ENCODE peak calls at places on chromosomes 13 and 19, in nine cellular contexts. One of them, this sample, is unnamed. For H3K4me1, the result is how much of the 10 kb centered on the place peaks cover.

GRCh38 chr13:44207476-44207875 is 166.1 kb upstream of the SERP2 start:
- DNase-seq in upper lobe of left lung: no peak
- DNase-seq in ascending aorta: no peak
- DNase-seq in OCI-LY7: no peak
- DNase-seq in cardiac muscle cell: no peak
- DNase-seq in ovary: no peak
- DNase-seq in A549: no peak
- DNase-seq in right cardiac atrium: no peak
- DNase-seq in SK-N-SH: no peak
- DNase-seq in this sample: no peak

GRCh38 chr13:29753593-29754485 is 96.6 kb downstream of the UBL3 start:
- DNase-seq in OCI-LY7: no peak
- DNase-seq in SK-N-SH: no peak
- DNase-seq in ovary: no peak
- DNase-seq in upper lobe of left lung: no peak
- DNase-seq in A549: no peak
- DNase-seq in ascending aorta: no peak
- DNase-seq in right cardiac atrium: no peak
- DNase-seq in cardiac muscle cell: no peak
- DNase-seq in this sample: no peak

GRCh38 chr19:3285647-3286176 is 61.3 kb downstream of the CELF5 start:
- DNase-seq in right cardiac atrium: no peak
- DNase-seq in cardiac muscle cell: no peak
- DNase-seq in upper lobe of left lung: no peak
- DNase-seq in ascending aorta: no peak
- DNase-seq in SK-N-SH: peak
- DNase-seq in ovary: no peak
- DNase-seq in OCI-LY7: no peak
- DNase-seq in A549: peak
- DNase-seq in this sample: peak

GRCh38 chr19:34298891-34299510 is 44.6 kb downstream of the GARRE1 start:
- DNase-seq in cardiac muscle cell: no peak
- DNase-seq in OCI-LY7: no peak
- DNase-seq in SK-N-SH: no peak
- DNase-seq in upper lobe of left lung: no peak
- DNase-seq in A549: no peak
- DNase-seq in right cardiac atrium: no peak
- DNase-seq in ovary: no peak
- DNase-seq in ascending aorta: no peak
- DNase-seq in this sample: peak

GRCh38 chr13:90171649-90172048 is 1175.8 kb upstream of the MIR17HG start:
- DNase-seq in ovary: no peak
- DNase-seq in SK-N-SH: no peak
- DNase-seq in right cardiac atrium: no peak
- DNase-seq in cardiac muscle cell: no peak
- DNase-seq in OCI-LY7: no peak
- DNase-seq in upper lobe of left lung: no peak
- DNase-seq in A549: no peak
- DNase-seq in ascending aorta: no peak
- DNase-seq in this sample: no peak

GRCh38 chr19:53172892-53173291 is 14.0 kb upstream of the ZNF347 start:
- DNase-seq in right cardiac atrium: no peak
- DNase-seq in ovary: no peak
- DNase-seq in ascending aorta: no peak
- DNase-seq in SK-N-SH: no peak
- DNase-seq in OCI-LY7: no peak
- DNase-seq in A549: no peak
- DNase-seq in cardiac muscle cell: no peak
- DNase-seq in upper lobe of left lung: no peak
- DNase-seq in this sample: no peak

GRCh38 chr19:3547301-3547731 is 8.3 kb downstream of the TEKTIP1 start:
- DNase-seq in ovary: no peak
- DNase-seq in right cardiac atrium: peak
- DNase-seq in ascending aorta: no peak
- DNase-seq in A549: no peak
- DNase-seq in cardiac muscle cell: no peak
- DNase-seq in upper lobe of left lung: no peak
- DNase-seq in OCI-LY7: peak
- DNase-seq in SK-N-SH: peak
- DNase-seq in this sample: peak

GRCh38 chr13:65808061-65808460 is 1422.1 kb downstream of the PCDH9 start:
- DNase-seq in SK-N-SH: no peak
- DNase-seq in right cardiac atrium: no peak
- DNase-seq in upper lobe of left lung: no peak
- DNase-seq in ascending aorta: no peak
- DNase-seq in A549: no peak
- DNase-seq in cardiac muscle cell: no peak
- DNase-seq in ovary: no peak
- DNase-seq in OCI-LY7: no peak
- DNase-seq in this sample: no peak

GRCh38 chr13:78194904-78195639 is 276.4 kb upstream of the EDNRB start:
- DNase-seq in A549: no peak
- DNase-seq in right cardiac atrium: no peak
- DNase-seq in OCI-LY7: no peak
- DNase-seq in upper lobe of left lung: no peak
- DNase-seq in ovary: no peak
- DNase-seq in cardiac muscle cell: no peak
- DNase-seq in SK-N-SH: no peak
- DNase-seq in ascending aorta: no peak
- DNase-seq in this sample: no peak

GRCh38 chr19:8456064-8456463 is 11.3 kb downstream of the HNRNPM start:
- DNase-seq in OCI-LY7: no peak
- DNase-seq in cardiac muscle cell: no peak
- DNase-seq in ascending aorta: no peak
- DNase-seq in ovary: no peak
- DNase-seq in right cardiac atrium: no peak
- DNase-seq in A549: peak
- DNase-seq in SK-N-SH: no peak
- DNase-seq in upper lobe of left lung: no peak
- DNase-seq in this sample: no peak
- H3K4me1 ChIP-seq in OCI-LY7: half or more
- H3K4me1 ChIP-seq in cardiac muscle cell: under half
- H3K4me1 ChIP-seq in ascending aorta: half or more
- H3K4me1 ChIP-seq in ovary: under half
- H3K4me1 ChIP-seq in right cardiac atrium: under half
- H3K4me1 ChIP-seq in A549: half or more
- H3K4me1 ChIP-seq in SK-N-SH: under half
- H3K4me1 ChIP-seq in upper lobe of left lung: half or more
- H3K4me1 ChIP-seq in this sample: half or more

GRCh38 chr19:46980756-46981155 is 38.9 kb upstream of the NPAS1 start:
- DNase-seq in cardiac muscle cell: no peak
- DNase-seq in A549: no peak
- DNase-seq in ascending aorta: no peak
- DNase-seq in ovary: no peak
- DNase-seq in OCI-LY7: no peak
- DNase-seq in right cardiac atrium: no peak
- DNase-seq in upper lobe of left lung: no peak
- DNase-seq in SK-N-SH: no peak
- DNase-seq in this sample: no peak

GRCh38 chr19:46979770-46980105 is 39.9 kb upstream of the NPAS1 start:
- DNase-seq in right cardiac atrium: no peak
- DNase-seq in OCI-LY7: no peak
- DNase-seq in ovary: no peak
- DNase-seq in A549: no peak
- DNase-seq in SK-N-SH: no peak
- DNase-seq in upper lobe of left lung: no peak
- DNase-seq in ascending aorta: no peak
- DNase-seq in cardiac muscle cell: no peak
- DNase-seq in this sample: no peak

GRCh38 chr19:46979103-46979769 is 40.4 kb upstream of the NPAS1 start:
- DNase-seq in ascending aorta: no peak
- DNase-seq in SK-N-SH: no peak
- DNase-seq in A549: no peak
- DNase-seq in ovary: no peak
- DNase-seq in right cardiac atrium: no peak
- DNase-seq in cardiac muscle cell: no peak
- DNase-seq in OCI-LY7: no peak
- DNase-seq in upper lobe of left lung: no peak
- DNase-seq in this sample: no peak

GRCh38 chr19:46983097-46983496 is 36.5 kb upstream of the NPAS1 start:
- DNase-seq in ascending aorta: no peak
- DNase-seq in cardiac muscle cell: no peak
- DNase-seq in OCI-LY7: no peak
- DNase-seq in A549: no peak
- DNase-seq in ovary: no peak
- DNase-seq in upper lobe of left lung: no peak
- DNase-seq in SK-N-SH: no peak
- DNase-seq in right cardiac atrium: no peak
- DNase-seq in this sample: no peak

GRCh38 chr19:46981296-46981695 is 38.3 kb upstream of the NPAS1 start:
- DNase-seq in ascending aorta: no peak
- DNase-seq in right cardiac atrium: no peak
- DNase-seq in OCI-LY7: no peak
- DNase-seq in A549: no peak
- DNase-seq in SK-N-SH: no peak
- DNase-seq in cardiac muscle cell: no peak
- DNase-seq in upper lobe of left lung: no peak
- DNase-seq in ovary: no peak
- DNase-seq in this sample: no peak
- H3K4me1 ChIP-seq in ascending aorta: half or more
- H3K4me1 ChIP-seq in right cardiac atrium: under half
- H3K4me1 ChIP-seq in OCI-LY7: under half
- H3K4me1 ChIP-seq in A549: half or more
- H3K4me1 ChIP-seq in SK-N-SH: under half
- H3K4me1 ChIP-seq in cardiac muscle cell: under half
- H3K4me1 ChIP-seq in upper lobe of left lung: half or more
- H3K4me1 ChIP-seq in ovary: under half
- H3K4me1 ChIP-seq in this sample: under half

DNA sequence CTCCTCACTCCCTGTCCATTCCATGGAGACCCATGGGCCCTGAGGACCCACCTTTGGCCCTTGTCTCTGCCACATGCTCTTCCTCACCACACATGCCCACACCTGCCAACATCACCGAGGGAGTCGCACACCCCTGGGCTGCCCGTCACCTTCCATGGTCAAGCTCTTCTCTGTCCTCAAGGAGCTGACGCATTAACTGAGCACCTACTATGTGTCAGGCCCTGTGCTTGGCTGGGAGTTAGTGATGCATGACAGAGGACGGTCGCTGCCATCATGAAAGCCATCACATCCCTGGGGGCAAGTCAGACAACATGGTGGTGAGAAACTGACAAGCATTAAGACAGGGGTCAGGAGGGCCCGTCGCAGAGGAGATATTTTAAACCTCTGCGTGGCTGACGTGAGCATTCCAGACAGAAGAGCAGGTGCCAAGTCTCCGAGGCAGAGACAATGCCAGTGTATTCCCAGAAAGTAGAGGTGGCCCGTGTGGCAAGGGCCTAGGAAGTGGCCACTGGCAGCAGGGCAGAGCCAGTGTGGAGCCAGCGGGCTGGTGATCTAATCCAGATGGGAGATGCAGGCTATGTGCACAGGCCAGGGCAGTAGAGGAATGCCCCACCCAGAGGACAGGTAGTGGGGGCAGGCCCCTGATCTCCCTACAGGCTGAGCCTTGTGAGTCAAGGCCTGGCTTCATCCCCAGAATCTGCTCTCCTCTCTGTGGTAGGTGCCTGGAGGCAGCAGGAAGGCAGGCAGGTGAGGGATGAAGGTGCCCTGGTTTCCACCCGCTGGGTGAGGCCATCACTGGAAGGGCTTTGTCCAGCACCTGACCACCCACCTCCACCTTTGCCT is 21.2 kb downstream of the ELAVL1 start:
- DNase-seq in ovary: no peak
- DNase-seq in upper lobe of left lung: no peak
- DNase-seq in SK-N-SH: no peak
- DNase-seq in right cardiac atrium: no peak
- DNase-seq in A549: no peak
- DNase-seq in OCI-LY7: no peak
- DNase-seq in ascending aorta: no peak
- DNase-seq in cardiac muscle cell: no peak
- DNase-seq in this sample: peak
- H3K4me1 ChIP-seq in ovary: under half
- H3K4me1 ChIP-seq in upper lobe of left lung: under half
- H3K4me1 ChIP-seq in SK-N-SH: under half
- H3K4me1 ChIP-seq in right cardiac atrium: under half
- H3K4me1 ChIP-seq in A549: under half
- H3K4me1 ChIP-seq in OCI-LY7: under half
- H3K4me1 ChIP-seq in ascending aorta: under half
- H3K4me1 ChIP-seq in cardiac muscle cell: under half
- H3K4me1 ChIP-seq in this sample: under half

GRCh38 chr19:2084993-2085720 is 11.0 kb downstream of the MOB3A start:
- DNase-seq in ovary: no peak
- DNase-seq in OCI-LY7: peak
- DNase-seq in upper lobe of left lung: peak
- DNase-seq in right cardiac atrium: peak
- DNase-seq in A549: no peak
- DNase-seq in cardiac muscle cell: no peak
- DNase-seq in ascending aorta: peak
- DNase-seq in SK-N-SH: peak
- DNase-seq in this sample: peak

GRCh38 chr19:2080336-2080988 is 15.7 kb downstream of the MOB3A start:
- DNase-seq in right cardiac atrium: no peak
- DNase-seq in cardiac muscle cell: no peak
- DNase-seq in SK-N-SH: peak
- DNase-seq in A549: no peak
- DNase-seq in ovary: no peak
- DNase-seq in ascending aorta: no peak
- DNase-seq in upper lobe of left lung: peak
- DNase-seq in OCI-LY7: no peak
- DNase-seq in this sample: no peak

GRCh38 chr19:2081873-2082810 is 14.0 kb downstream of the MOB3A start:
- DNase-seq in OCI-LY7: peak
- DNase-seq in SK-N-SH: peak
- DNase-seq in A549: no peak
- DNase-seq in cardiac muscle cell: no peak
- DNase-seq in upper lobe of left lung: peak
- DNase-seq in ovary: no peak
- DNase-seq in right cardiac atrium: no peak
- DNase-seq in ascending aorta: no peak
- DNase-seq in this sample: no peak

GRCh38 chr19:2079865-2080301 is 16.2 kb downstream of the MOB3A start:
- DNase-seq in right cardiac atrium: no peak
- DNase-seq in cardiac muscle cell: no peak
- DNase-seq in ovary: no peak
- DNase-seq in OCI-LY7: no peak
- DNase-seq in A549: no peak
- DNase-seq in ascending aorta: no peak
- DNase-seq in SK-N-SH: peak
- DNase-seq in upper lobe of left lung: no peak
- DNase-seq in this sample: no peak

DNA sequence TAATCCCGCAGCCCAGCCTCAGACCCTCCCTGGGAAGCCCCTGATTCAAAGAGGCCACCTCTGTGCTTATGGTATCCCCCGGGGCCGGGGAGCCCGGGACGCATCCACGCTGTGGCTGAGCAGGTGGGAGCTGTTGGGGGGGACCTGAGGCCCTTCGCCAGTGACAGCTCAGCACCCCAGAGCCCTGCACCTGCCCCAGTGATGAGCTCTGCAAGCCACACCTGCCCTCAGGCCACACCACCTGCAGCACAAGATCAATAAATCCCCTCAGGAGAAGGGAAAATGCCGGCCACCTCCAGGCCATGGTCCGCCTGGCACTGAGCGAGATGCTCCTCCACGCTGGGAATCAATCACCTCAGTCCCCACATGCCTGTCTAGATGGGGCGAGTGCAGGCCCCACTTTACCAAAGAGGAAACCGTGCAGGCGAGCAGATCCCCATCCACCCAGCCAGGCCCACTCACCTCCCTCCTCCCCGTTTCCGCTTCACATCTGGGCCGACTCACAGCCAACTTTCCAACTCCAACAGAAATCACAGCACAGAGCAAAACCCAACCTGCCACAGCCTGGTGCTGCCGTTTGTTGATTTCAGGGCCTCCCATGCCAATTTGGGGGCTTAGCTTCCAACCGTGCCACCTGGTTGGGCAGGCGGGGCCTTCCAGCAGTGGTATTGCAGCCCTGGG is 12.8 kb downstream of the MOB3A start:
- DNase-seq in A549: no peak
- DNase-seq in ovary: no peak
- DNase-seq in OCI-LY7: peak
- DNase-seq in SK-N-SH: peak
- DNase-seq in ascending aorta: no peak
- DNase-seq in right cardiac atrium: peak
- DNase-seq in cardiac muscle cell: no peak
- DNase-seq in upper lobe of left lung: peak
- DNase-seq in this sample: no peak
- H3K4me1 ChIP-seq in A549: under half
- H3K4me1 ChIP-seq in ovary: under half
- H3K4me1 ChIP-seq in OCI-LY7: half or more
- H3K4me1 ChIP-seq in SK-N-SH: under half
- H3K4me1 ChIP-seq in ascending aorta: under half
- H3K4me1 ChIP-seq in right cardiac atrium: under half
- H3K4me1 ChIP-seq in cardiac muscle cell: under half
- H3K4me1 ChIP-seq in upper lobe of left lung: half or more
- H3K4me1 ChIP-seq in this sample: under half